ENCODE peak calls at places on chromosomes 11 and 22, in seven cellular contexts. L is HepG2, U is fibroblast of lung, M is PC-3, G is K562, F is keratinocyte, V is GM23338. W is an unnamed sample. For H3K4me1, the result is how much of the 10 kb centered on the place peaks cover.

GRCh38 chr11:123054301-123055065 is 7.5 kb downstream of the HSPA8 start:
- DNase-seq in M (peak), G (peak), V (peak), F (no peak), U (peak), L (peak), W (peak)

GRCh38 chr11:130601141-130601540 is 152.7 kb downstream of the ADAMTS15 start:
- DNase-seq in M (no peak), U (peak), V (peak), F (no peak), L (no peak), G (no peak), W (peak)

GRCh38 chr11:84498016-84498415 is 1129.1 kb downstream of the DLG2 start:
- DNase-seq in L (no peak), M (no peak), F (no peak), V (no peak), G (no peak), U (peak), W (no peak)

GRCh38 chr22:47043835-47044721 is 281.6 kb downstream of the TBC1D22A start:
- DNase-seq in G (no peak), L (no peak), V (peak), F (no peak), M (no peak), U (peak), W (peak)

GRCh38 chr11:44538375-44539054 is 26.9 kb upstream of the CD82 start:
- DNase-seq in F (no peak), L (peak), G (peak), U (peak), M (peak), V (peak), W (peak)

GRCh38 chr11:44286268-44286880 is 23.6 kb downstream of the ALX4 start:
- DNase-seq in V (peak), L (peak), M (peak), F (no peak), U (peak), G (peak), W (peak)

GRCh38 chr22:30453731-30454510 is 17.9 kb downstream of the SEC14L3 start:
- DNase-seq in F (no peak), V (peak), M (no peak), L (no peak), G (no peak), U (peak), W (peak)

GRCh38 chr11:81870066-81870412 is 863.6 kb downstream of the FAM181B start:
- DNase-seq in V (no peak), F (no peak), M (no peak), U (no peak), G (no peak), L (no peak), W (no peak)

GRCh38 chr22:39959640-39960447 is at the start of gene TMA7B:
- DNase-seq in L (no peak), M (peak), U (peak), F (peak), V (peak), G (peak), W (peak)

GRCh38 chr11:57357310-57357709 is 19.2 kb downstream of the P2RX3 start:
- DNase-seq in M (no peak), F (no peak), U (no peak), V (no peak), L (no peak), G (no peak), W (no peak)

GRCh38 chr11:19196458-19196857 is 5.3 kb downstream of the CSRP3 start:
- DNase-seq in V (no peak), U (no peak), G (no peak), M (no peak), F (no peak), L (no peak), W (no peak)

GRCh38 chr22:38754247-38755154 is 1.3 kb downstream of the SUN2 start:
- DNase-seq in U (peak), L (peak), G (peak), V (peak), F (no peak), M (peak), W (peak)

GRCh38 chr11:64113462-64113780 is 52.5 kb downstream of the MACROD1 start:
- DNase-seq in M (no peak), L (no peak), G (no peak), F (no peak), U (no peak), V (no peak), W (no peak)

GRCh38 chr11:57364851-57365660 is 15.9 kb downstream of the PRG3 start:
- DNase-seq in L (no peak), V (peak), G (no peak), M (no peak), F (no peak), U (no peak), W (no peak)

GRCh38 chr22:47221840-47222615 is 459.6 kb downstream of the TBC1D22A start:
- DNase-seq in L (no peak), M (no peak), U (no peak), V (no peak), G (no peak), F (no peak), W (no peak)

GRCh38 chr11:93100211-93100610 is 97.6 kb downstream of the SLC36A4 start:
- DNase-seq in M (no peak), G (no peak), V (no peak), U (no peak), L (no peak), F (no peak), W (no peak)

GRCh38 chr11:75603791-75604736 is 42.0 kb downstream of the SERPINH1 start:
- DNase-seq in U (peak), F (no peak), V (no peak), G (no peak), M (peak), L (no peak), W (peak)

GRCh38 chr22:26477341-26477731 is 6.2 kb downstream of the HPS4 start:
- DNase-seq in G (no peak), U (no peak), M (no peak), V (no peak), L (no peak), F (no peak), W (no peak)

GRCh38 chr11:73554677-73555320 is 43.1 kb downstream of the FAM168A start:
- DNase-seq in M (no peak), V (peak), F (no peak), U (no peak), G (no peak), L (peak), W (no peak)

GRCh38 chr11:102733232-102733875 is 8.6 kb upstream of the MMP8 start:
- DNase-seq in L (peak), V (peak), G (peak), U (peak), M (peak), F (no peak), W (peak)

GRCh38 chr22:40818192-40818746 is 877 bp downstream of the SLC25A17 start:
- DNase-seq in V (no peak), F (no peak), L (no peak), U (no peak), G (no peak), M (peak), W (no peak)

GRCh38 chr11:35088676-35089075 is 50.3 kb upstream of the CD44 start:
- DNase-seq in G (no peak), L (no peak), U (no peak), F (peak), M (peak), V (no peak), W (no peak)

GRCh38 chr11:130451261-130452019 is 3.0 kb downstream of the ADAMTS15 start:
- DNase-seq in V (no peak), U (peak), M (peak), G (no peak), L (no peak), F (no peak), W (peak)

GRCh38 chr11:19370100-19370861 is 129.5 kb upstream of the E2F8 start:
- DNase-seq in G (no peak), U (peak), F (no peak), L (no peak), V (no peak), M (peak), W (no peak)

GRCh38 chr11:1933416-1934325 is 13.5 kb upstream of the MRPL23 start:
- DNase-seq in M (no peak), V (no peak), L (no peak), F (no peak), U (no peak), G (no peak), W (no peak)

GRCh38 chr11:83724704-83725114 is 438.5 kb upstream of the CCDC90B start:
- DNase-seq in L (no peak), G (no peak), M (peak), V (peak), U (peak), F (no peak), W (peak)

GRCh38 chr11:414333-414857 is 404 bp downstream of the SIGIRR start:
- DNase-seq in V (no peak), F (no peak), G (no peak), U (no peak), L (no peak), M (no peak), W (no peak)

GRCh38 chr11:16154715-16155396 is 201.5 kb downstream of the SOX6 start:
- DNase-seq in U (no peak), M (peak), F (peak), V (no peak), L (peak), G (no peak), W (peak)

GRCh38 chr22:49294656-49295464 is 532.8 kb downstream of the BRD1 start:
- DNase-seq in V (no peak), U (no peak), F (no peak), L (no peak), M (no peak), G (no peak), W (no peak)

GRCh38 chr11:64356498-64357411 is 2.2 kb upstream of the RPS6KA4 start:
- DNase-seq in U (peak), M (peak), F (no peak), V (peak), L (peak), G (peak), W (peak)

GRCh38 chr11:27196040-27196897 is 155.7 kb downstream of the BBOX1 start:
- DNase-seq in V (no peak), F (no peak), U (no peak), M (no peak), G (no peak), L (no peak), W (no peak)

GRCh38 chr11:120545813-120546212 is 34.3 kb downstream of the GRIK4 start:
- DNase-seq in U (no peak), L (no peak), M (no peak), G (no peak), V (no peak), F (no peak), W (no peak)

GRCh38 chr22:45265546-45265945 is 19.2 kb upstream of the UPK3A start:
- DNase-seq in U (no peak), G (no peak), V (no peak), L (no peak), M (no peak), F (no peak), W (no peak)
- H3K4me1 ChIP-seq in U (under half), G (under half), V (under half), L (under half), M (under half), F (under half), W (under half)

GRCh38 chr11:60951611-60951908 is 416 bp downstream of the SLC15A3 start:
- DNase-seq in V (peak), U (no peak), F (no peak), G (no peak), M (no peak), L (no peak), W (no peak)

GRCh38 chr11:60951909-60952741 is at the start of gene SLC15A3:
- DNase-seq in G (no peak), M (no peak), V (peak), L (no peak), U (peak), F (no peak), W (no peak)

GRCh38 chr11:60952742-60953170 is 780 bp upstream of the SLC15A3 start:
- DNase-seq in G (no peak), L (no peak), M (no peak), U (no peak), F (no peak), V (no peak), W (no peak)

GRCh38 chr11:60950024-60950423 is 2.0 kb downstream of the SLC15A3 start:
- DNase-seq in M (no peak), G (no peak), V (no peak), U (no peak), L (no peak), F (no peak), W (no peak)

GRCh38 chr11:60950933-60951610 is 904 bp downstream of the SLC15A3 start:
- DNase-seq in L (no peak), G (no peak), M (no peak), F (no peak), U (peak), V (peak), W (no peak)
- TF ChIP-seq EZH2 in L (no peak), G (no peak), M (no peak), F (no peak), U (no peak), V (no peak), W (no peak)

GRCh38 chr22:20259336-20259705 is 8.8 kb downstream of the RTN4R start:
- DNase-seq in V (no peak), M (no peak), L (no peak), U (no peak), G (peak), F (no peak), W (no peak)

GRCh38 chr22:20257474-20258299 is 10.4 kb downstream of the RTN4R start:
- DNase-seq in M (no peak), U (no peak), F (no peak), G (no peak), V (no peak), L (no peak), W (no peak)

GRCh38 chr22:20260071-20260722 is 7.9 kb downstream of the RTN4R start:
- DNase-seq in U (no peak), V (no peak), F (no peak), L (no peak), G (no peak), M (no peak), W (no peak)

GRCh38 chr22:20256562-20257473 is 11.3 kb downstream of the RTN4R start:
- DNase-seq in M (no peak), G (peak), L (no peak), U (no peak), V (no peak), F (no peak), W (no peak)

GRCh38 chr22:20258584-20259335 is 9.4 kb downstream of the RTN4R start:
- DNase-seq in V (peak), M (no peak), G (peak), U (no peak), L (no peak), F (no peak), W (no peak)
- TF ChIP-seq CTCF in V (peak), M (peak), G (peak), U (peak), L (peak), F (peak), W (peak)

GRCh38 chr22:28893810-28894209 is 10.4 kb downstream of the ZNRF3 start:
- DNase-seq in L (no peak), M (no peak), G (no peak), U (no peak), V (no peak), F (no peak), W (no peak)

GRCh38 chr22:28892175-28892731 is 8.9 kb downstream of the ZNRF3 start:
- DNase-seq in V (peak), G (no peak), M (no peak), U (no peak), F (no peak), L (peak), W (no peak)

GRCh38 chr22:28894320-28894719 is 10.9 kb downstream of the ZNRF3 start:
- DNase-seq in G (no peak), V (no peak), F (peak), M (peak), L (no peak), U (no peak), W (no peak)

GRCh38 chr22:28896611-28897010 is 13.2 kb downstream of the ZNRF3 start:
- DNase-seq in G (no peak), F (no peak), M (peak), L (no peak), U (no peak), V (peak), W (no peak)

GRCh38 chr22:28894793-28895192 is 11.4 kb downstream of the ZNRF3 start:
- DNase-seq in F (no peak), V (no peak), L (no peak), G (no peak), M (no peak), U (no peak), W (no peak)
- H3K4me1 ChIP-seq in F (half or more), V (half or more), L (half or more), G (under half), M (under half), U (under half), W (under half)

GRCh38 chr11:31823372-31824371 is 12.6 kb upstream of the PAX6 start:
- DNase-seq in V (peak), L (no peak), F (no peak), G (no peak), M (no peak), U (no peak), W (no peak)

GRCh38 chr11:31820438-31820818 is 9.3 kb upstream of the PAX6 start:
- DNase-seq in M (no peak), V (peak), U (no peak), G (no peak), L (no peak), F (no peak), W (no peak)

GRCh38 chr11:31821235-31821764 is 10.2 kb upstream of the PAX6 start:
- DNase-seq in G (no peak), L (no peak), V (no peak), U (no peak), F (no peak), M (no peak), W (no peak)

GRCh38 chr11:31822604-31823371 is 11.7 kb upstream of the PAX6 start:
- DNase-seq in M (no peak), L (no peak), V (peak), G (no peak), F (no peak), U (no peak), W (no peak)

DNA sequence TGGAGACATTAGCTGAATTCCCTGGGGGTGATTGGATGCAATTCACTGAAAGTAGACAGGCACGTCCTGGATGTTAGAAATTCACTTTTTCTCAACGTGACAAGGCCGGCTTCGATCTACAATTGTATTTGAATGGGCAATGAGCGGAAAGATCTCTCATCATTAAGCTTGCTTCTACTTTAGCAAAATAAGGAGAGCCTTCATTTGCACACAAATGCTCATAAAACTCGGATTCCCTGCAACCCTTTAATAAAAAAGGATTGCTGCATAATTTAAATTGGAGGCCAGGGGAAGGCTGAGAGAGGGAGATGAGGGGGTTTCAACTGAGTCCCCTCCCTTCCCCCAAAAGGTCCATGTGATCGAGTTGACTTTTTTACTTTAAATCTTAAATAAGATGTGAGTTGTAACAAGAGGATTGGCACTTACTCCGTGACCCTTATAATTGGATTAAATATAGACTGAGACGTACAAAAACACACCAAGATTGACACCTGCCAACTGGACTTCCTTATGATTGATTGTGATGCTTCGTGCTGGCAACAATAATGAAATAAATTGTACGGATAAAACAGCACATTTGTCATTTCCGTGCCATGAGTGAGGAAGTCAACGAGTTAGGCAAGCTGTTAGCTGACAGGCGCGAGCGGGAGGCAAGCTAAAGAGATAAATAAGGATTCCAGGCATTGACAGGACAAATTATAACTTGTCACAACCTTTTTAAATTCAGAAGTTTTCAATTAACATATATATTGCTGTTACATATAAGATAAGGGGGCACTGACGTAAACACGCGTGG is 10.9 kb upstream of the PAX6 start:
- DNase-seq in F (no peak), U (no peak), G (no peak), L (no peak), M (no peak), V (peak), W (peak)
- TF ChIP-seq EZH2 in F (peak), U (peak), G (no peak), L (no peak), M (no peak), V (peak), W (peak)

DNA sequence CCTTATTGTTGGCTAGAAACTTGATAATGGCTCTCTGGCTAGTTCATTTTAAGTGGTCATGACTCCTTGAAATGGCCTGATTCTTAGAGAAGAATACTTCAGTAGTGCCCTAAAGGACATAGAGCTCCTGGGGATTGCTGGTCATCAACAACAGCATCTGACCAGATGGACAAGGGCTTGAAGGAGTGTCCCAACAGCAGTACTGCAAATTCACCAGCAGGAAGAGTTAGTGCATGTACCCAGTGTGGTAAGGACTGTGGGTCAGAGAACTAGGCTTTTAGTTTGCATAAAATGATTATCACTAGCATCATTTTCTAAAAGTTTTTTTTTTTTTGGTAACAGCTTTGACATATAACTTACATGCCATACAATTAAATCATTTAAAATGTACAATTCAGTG is 39.5 kb upstream of the CUL5 start:
- DNase-seq in G (peak), U (no peak), L (no peak), F (no peak), V (peak), M (no peak), W (no peak)
- TF ChIP-seq CTCF in G (no peak), U (no peak), L (no peak), F (no peak), V (peak), M (no peak), W (no peak)

DNA sequence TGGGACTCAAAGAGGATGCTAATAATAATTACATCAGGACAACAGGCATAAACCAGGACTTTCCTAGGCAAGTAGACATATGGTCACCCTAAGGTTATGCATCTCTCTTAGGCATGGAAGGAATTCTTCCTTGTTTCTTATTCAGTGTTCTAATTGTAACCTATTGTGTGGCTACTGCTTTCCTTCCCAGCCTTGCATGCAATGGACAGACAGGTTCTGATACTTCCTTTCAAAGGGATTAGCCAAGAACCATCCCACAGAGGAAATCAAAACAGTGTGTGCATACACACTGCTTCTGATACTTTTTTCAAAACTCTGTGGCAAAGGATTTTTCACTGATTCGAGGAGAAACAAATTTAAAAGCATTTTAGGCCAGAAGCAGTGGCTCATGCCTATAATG is 48.3 kb downstream of the RRAS2 start:
- DNase-seq in V (no peak), M (no peak), L (no peak), U (no peak), F (no peak), G (no peak), W (no peak)
- H3K4me1 ChIP-seq in V (half or more), M (under half), L (under half), U (under half), F (under half), G (under half), W (under half)